ENCODE peak calls at places on chromosomes 1 and 21, in seven cellular contexts. Y, F, C, X, L, G and Q are unnamed samples.

GRCh38 chr1:53583021-53583902 is 124.1 kb downstream of the DMRTB1 start:
- DNase-seq in Y (no peak), F (no peak), C (peak), X (no peak), L (no peak), G (no peak), Q (peak)

GRCh38 chr1:78779831-78780230 is 130.2 kb downstream of the IFI44 start:
- DNase-seq in Y (no peak), F (no peak), C (no peak), X (no peak), L (no peak), G (no peak), Q (no peak)

GRCh38 chr1:91476538-91477217 is 24.0 kb upstream of the CDC7 start:
- DNase-seq in Y (no peak), F (no peak), C (no peak), X (no peak), L (no peak), G (no peak), Q (no peak)

GRCh38 chr1:207004931-207005830 is 27.4 kb downstream of the C1orf116 start:
- DNase-seq in Y (no peak), F (peak), C (no peak), X (peak), L (peak), G (peak), Q (peak)

GRCh38 chr21:44696572-44696971 is 400 bp upstream of the KRTAP10-12 start:
- DNase-seq in Y (no peak), F (no peak), C (no peak), X (no peak), L (no peak), G (no peak), Q (no peak)

GRCh38 chr1:196779093-196779492 is 4.5 kb downstream of the CFHR3 start:
- DNase-seq in Y (no peak), F (no peak), C (no peak), X (no peak), L (no peak), G (no peak), Q (no peak)

GRCh38 chr1:34361781-34362357 is 185.2 kb downstream of the C1orf94 start:
- DNase-seq in Y (no peak), F (no peak), C (no peak), X (no peak), L (no peak), G (no peak), Q (no peak)

GRCh38 chr1:154628122-154628405 is 20.1 kb upstream of the ADAR start:
- DNase-seq in Y (no peak), F (no peak), C (no peak), X (no peak), L (no peak), G (no peak), Q (no peak)

GRCh38 chr21:31900121-31900895 is 27.5 kb downstream of the HUNK start:
- DNase-seq in Y (no peak), F (peak), C (no peak), X (peak), L (no peak), G (no peak), Q (peak)

GRCh38 chr1:238606457-238606856 is 715.7 kb upstream of the ZP4 start:
- DNase-seq in Y (no peak), F (no peak), C (no peak), X (no peak), L (no peak), G (no peak), Q (no peak)

GRCh38 chr1:8814870-8815269 is 2.6 kb downstream of the RERE start:
- DNase-seq in Y (no peak), F (no peak), C (no peak), X (no peak), L (no peak), G (peak), Q (no peak)

GRCh38 chr1:31669786-31670582 is 25.3 kb upstream of the PEF1 start:
- DNase-seq in Y (peak), F (peak), C (peak), X (peak), L (peak), G (peak), Q (peak)

GRCh38 chr1:165898837-165899236 is 71.4 kb downstream of the UCK2 start:
- DNase-seq in Y (no peak), F (no peak), C (no peak), X (no peak), L (no peak), G (no peak), Q (no peak)

GRCh38 chr1:229714964-229715603 is 89.0 kb downstream of the URB2 start:
- DNase-seq in Y (no peak), F (peak), C (peak), X (peak), L (peak), G (peak), Q (peak)

GRCh38 chr1:212621830-212622315 is 13.3 kb downstream of the ATF3 start:
- DNase-seq in Y (no peak), F (no peak), C (no peak), X (no peak), L (no peak), G (no peak), Q (no peak)

GRCh38 chr21:15978158-15978805 is 248.5 kb downstream of the USP25 start:
- DNase-seq in Y (no peak), F (no peak), C (no peak), X (no peak), L (no peak), G (no peak), Q (no peak)

GRCh38 chr1:27686223-27686990 is 14.4 kb upstream of the IFI6 start:
- DNase-seq in Y (no peak), F (peak), C (no peak), X (peak), L (no peak), G (peak), Q (peak)

GRCh38 chr1:221335161-221336101 is 406.5 kb downstream of the DUSP10 start:
- DNase-seq in Y (no peak), F (no peak), C (no peak), X (peak), L (no peak), G (no peak), Q (no peak)

GRCh38 chr1:186958520-186958919 is 129.8 kb downstream of the PLA2G4A start:
- DNase-seq in Y (no peak), F (no peak), C (no peak), X (no peak), L (no peak), G (no peak), Q (no peak)

GRCh38 chr1:70168283-70168682 is 37.1 kb downstream of the LRRC40 start:
- DNase-seq in Y (no peak), F (no peak), C (no peak), X (no peak), L (no peak), G (no peak), Q (no peak)

GRCh38 chr1:97174039-97174704 is 452.6 kb downstream of the PTBP2 start:
- DNase-seq in Y (no peak), F (no peak), C (no peak), X (no peak), L (no peak), G (no peak), Q (no peak)

GRCh38 chr21:45893166-45894106 is 88.1 kb upstream of the COL6A1 start:
- DNase-seq in Y (no peak), F (no peak), C (no peak), X (no peak), L (no peak), G (no peak), Q (no peak)

GRCh38 chr1:10909697-10910489 is 102.6 kb upstream of the TARDBP start:
- DNase-seq in Y (peak), F (peak), C (peak), X (peak), L (peak), G (peak), Q (peak)

GRCh38 chr1:224759570-224760562 is 143.7 kb downstream of the CNIH3 start:
- DNase-seq in Y (no peak), F (no peak), C (no peak), X (no peak), L (no peak), G (no peak), Q (no peak)

GRCh38 chr1:236850580-236850979 is 55.5 kb downstream of the MTR start:
- DNase-seq in Y (no peak), F (no peak), C (no peak), X (no peak), L (no peak), G (no peak), Q (no peak)

GRCh38 chr1:70072239-70072751 is 133.1 kb downstream of the LRRC40 start:
- DNase-seq in Y (no peak), F (no peak), C (no peak), X (no peak), L (no peak), G (no peak), Q (no peak)

GRCh38 chr1:15992187-15992553 is 11.9 kb upstream of the SRARP start:
- DNase-seq in Y (no peak), F (no peak), C (no peak), X (no peak), L (no peak), G (no peak), Q (no peak)

GRCh38 chr1:117572546-117572945 is 33.3 kb upstream of the TENT5C start:
- DNase-seq in Y (no peak), F (peak), C (no peak), X (peak), L (no peak), G (no peak), Q (peak)

GRCh38 chr1:211551628-211552465 is 27.1 kb downstream of the SLC30A1 start:
- DNase-seq in Y (no peak), F (peak), C (no peak), X (no peak), L (no peak), G (no peak), Q (peak)

GRCh38 chr1:6350416-6351088 is 43.0 kb downstream of the ACOT7 start:
- DNase-seq in Y (no peak), F (peak), C (peak), X (peak), L (peak), G (no peak), Q (no peak)

GRCh38 chr1:170691258-170691657 is 27.3 kb downstream of the PRRX1 start:
- DNase-seq in Y (no peak), F (no peak), C (no peak), X (no peak), L (no peak), G (no peak), Q (no peak)

GRCh38 chr1:62358974-62359373 is 39.7 kb upstream of the KANK4 start:
- DNase-seq in Y (no peak), F (no peak), C (no peak), X (no peak), L (no peak), G (no peak), Q (no peak)

GRCh38 chr1:115748396-115749130 is 20.0 kb downstream of the CASQ2 start:
- DNase-seq in Y (no peak), F (no peak), C (no peak), X (no peak), L (no peak), G (no peak), Q (no peak)

GRCh38 chr1:26994020-26994745 is 691 bp downstream of the TRNP1 start:
- DNase-seq in Y (no peak), F (no peak), C (peak), X (no peak), L (no peak), G (peak), Q (no peak)

GRCh38 chr1:156491151-156491949 is 9.2 kb downstream of the MEF2D start:
- DNase-seq in Y (no peak), F (no peak), C (peak), X (no peak), L (no peak), G (no peak), Q (no peak)
- TF ChIP-seq POLR2A in Y (no peak), F (no peak), C (no peak), X (no peak), L (no peak), G (no peak), Q (no peak)

GRCh38 chr1:172168597-172168872 is 251.9 kb upstream of the C1orf105 start:
- DNase-seq in Y (no peak), F (no peak), C (no peak), X (no peak), L (no peak), G (no peak), Q (no peak)
- H3K27ac ChIP-seq in Y (no peak), F (peak), C (peak), X (peak), L (no peak), G (no peak), Q (peak)

DNA sequence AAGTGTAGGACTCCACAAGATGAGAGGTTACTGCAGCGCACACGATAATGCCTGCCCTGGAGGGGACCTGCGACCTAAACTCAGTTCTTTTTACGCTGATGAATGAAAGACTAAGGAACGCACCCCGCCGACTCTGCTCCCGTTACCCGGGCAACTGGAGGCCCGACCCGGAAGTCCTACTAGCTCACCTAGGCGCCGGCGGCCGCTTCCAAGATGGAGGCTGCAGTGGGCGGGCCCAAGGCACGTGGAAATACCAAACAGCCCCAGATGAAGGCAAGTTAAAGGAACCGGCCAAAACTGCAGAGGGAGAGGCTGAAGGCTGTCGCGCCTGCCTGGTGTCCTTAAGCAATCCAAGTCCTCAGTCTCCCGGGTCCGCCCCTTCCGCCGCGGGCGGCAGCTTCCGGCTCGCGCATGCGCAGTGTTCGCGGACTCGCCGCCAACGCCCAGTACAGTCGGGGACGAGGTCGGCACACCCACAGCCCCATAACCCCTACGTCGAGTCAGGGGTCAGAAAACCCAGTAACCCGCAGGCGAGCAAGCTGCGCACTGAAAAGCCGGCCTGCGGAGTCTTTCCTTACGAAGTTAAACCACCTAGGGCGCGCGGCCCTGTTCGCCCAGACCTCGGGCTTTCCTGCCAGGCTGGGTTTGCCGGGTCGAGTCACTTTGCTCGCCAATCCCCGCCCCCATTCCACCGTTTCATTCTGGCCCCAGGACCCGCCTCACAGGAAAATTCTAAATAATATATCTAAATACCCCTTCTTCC is at the start of gene SETD4:
- DNase-seq in Y (peak), F (peak), C (peak), X (peak), L (peak), G (peak), Q (peak)
- TF ChIP-seq POLR2A in Y (peak), F (no peak), C (no peak), X (peak), L (peak), G (peak), Q (peak)

GRCh38 chr1:9873385-9873784 is 36.7 kb downstream of the CTNNBIP1 start:
- DNase-seq in Y (no peak), F (no peak), C (no peak), X (peak), L (no peak), G (no peak), Q (peak)
- H3K27ac ChIP-seq in Y (no peak), F (no peak), C (no peak), X (no peak), L (no peak), G (no peak), Q (peak)